ENCODE peak calls at places on chromosomes 11 and 22, in ten cellular contexts. L is heart left ventricle; I is hepatocyte; Y is CD8-positive, alpha-beta memory T cell; F is fibroblast of lung; Q is stomach; B is neural progenitor cell; E is Peyer's patch; P is effector memory CD4-positive, alpha-beta T cell; W is epithelial cell of prostate. V is an unnamed sample.

GRCh38 chr11:39239553-39239952 is 2219.9 kb downstream of the LRRC4C start:
- DNase-seq in L (no peak), I (no peak), Y (no peak), F (no peak), Q (no peak), B (no peak), E (no peak), P (no peak), W (no peak), V (no peak)

GRCh38 chr11:102763440-102763839 is 17.0 kb downstream of the MMP10 start:
- DNase-seq in L (no peak), I (no peak), Y (no peak), F (peak), Q (no peak), B (no peak), E (no peak), P (no peak), W (no peak), V (no peak)

GRCh38 chr22:26168934-26169311 is 339 bp upstream of the SEZ6L start:
- DNase-seq in L (peak), I (peak), Y (no peak), F (peak), Q (no peak), B (no peak), E (no peak), P (no peak), W (no peak), V (peak)

GRCh38 chr11:119369035-119369925 is 12.2 kb downstream of the USP2 start:
- DNase-seq in L (peak), I (peak), Y (no peak), F (no peak), Q (no peak), B (no peak), E (peak), P (no peak), W (no peak), V (no peak)

GRCh38 chr11:103659138-103659734 is 377.2 kb upstream of the DDI1 start:
- DNase-seq in L (no peak), I (no peak), Y (no peak), F (peak), Q (no peak), B (peak), E (no peak), P (no peak), W (no peak), V (no peak)

GRCh38 chr11:71474141-71474770 is 21.3 kb downstream of the NADSYN1 start:
- DNase-seq in L (no peak), I (no peak), Y (peak), F (no peak), Q (no peak), B (no peak), E (no peak), P (no peak), W (no peak), V (no peak)

GRCh38 chr11:64856382-64857227 is 12.2 kb upstream of the CDC42BPG start:
- DNase-seq in L (no peak), I (peak), Y (no peak), F (peak), Q (peak), B (no peak), E (peak), P (no peak), W (no peak), V (peak)

GRCh38 chr11:128939591-128939990 is 3.1 kb downstream of the TP53AIP1 start:
- DNase-seq in L (no peak), I (no peak), Y (no peak), F (no peak), Q (no peak), B (no peak), E (no peak), P (no peak), W (no peak), V (no peak)

GRCh38 chr22:50684986-50685385 is 12.4 kb downstream of the SHANK3 start:
- DNase-seq in L (no peak), I (peak), Y (no peak), F (peak), Q (peak), B (peak), E (peak), P (no peak), W (no peak), V (no peak)

GRCh38 chr11:67052891-67053290 is 3.8 kb upstream of the RHOD start:
- DNase-seq in L (no peak), I (no peak), Y (no peak), F (no peak), Q (no peak), B (no peak), E (no peak), P (no peak), W (no peak), V (peak)

GRCh38 chr11:69658606-69659450 is 16.3 kb downstream of the LTO1 start:
- DNase-seq in L (no peak), I (no peak), Y (peak), F (no peak), Q (no peak), B (no peak), E (no peak), P (no peak), W (no peak), V (peak)

GRCh38 chr11:13222285-13222684 is 55.3 kb upstream of the BMAL1 start:
- DNase-seq in L (no peak), I (no peak), Y (no peak), F (peak), Q (no peak), B (peak), E (no peak), P (no peak), W (no peak), V (no peak)

GRCh38 chr11:61303725-61304124 is 8.6 kb upstream of the VWCE start:
- DNase-seq in L (no peak), I (no peak), Y (no peak), F (no peak), Q (no peak), B (no peak), E (no peak), P (no peak), W (no peak), V (no peak)

GRCh38 chr22:49872347-49872746 is 18.7 kb downstream of the ZBED4 start:
- DNase-seq in L (no peak), I (no peak), Y (no peak), F (no peak), Q (no peak), B (no peak), E (no peak), P (no peak), W (no peak), V (no peak)

GRCh38 chr22:26161746-26162145 is 7.5 kb upstream of the SEZ6L start:
- DNase-seq in L (no peak), I (no peak), Y (no peak), F (no peak), Q (no peak), B (no peak), E (no peak), P (no peak), W (no peak), V (no peak)

GRCh38 chr11:33802414-33802950 is 28.2 kb upstream of the FBXO3 start:
- DNase-seq in L (peak), I (peak), Y (no peak), F (peak), Q (peak), B (peak), E (no peak), P (no peak), W (peak), V (peak)

GRCh38 chr11:10490398-10491232 is 35.6 kb downstream of the AMPD3 start:
- DNase-seq in L (peak), I (peak), Y (no peak), F (peak), Q (peak), B (peak), E (peak), P (no peak), W (no peak), V (peak)

GRCh38 chr11:86551286-86551685 is 121.1 kb downstream of the ME3 start:
- DNase-seq in L (no peak), I (peak), Y (no peak), F (peak), Q (no peak), B (no peak), E (no peak), P (no peak), W (peak), V (no peak)

GRCh38 chr11:85459304-85459703 is 167.8 kb downstream of the DLG2 start:
- DNase-seq in L (no peak), I (no peak), Y (no peak), F (no peak), Q (no peak), B (no peak), E (no peak), P (no peak), W (no peak), V (no peak)

GRCh38 chr22:35631597-35631996 is 14.5 kb upstream of the MB start:
- DNase-seq in L (no peak), I (peak), Y (no peak), F (no peak), Q (peak), B (no peak), E (peak), P (no peak), W (no peak), V (no peak)

GRCh38 chr11:45887587-45887986 is 2.1 kb downstream of the MAPK8IP1 start:
- DNase-seq in L (no peak), I (no peak), Y (no peak), F (no peak), Q (no peak), B (no peak), E (no peak), P (no peak), W (no peak), V (no peak)

GRCh38 chr22:39565414-39565944 is 5.1 kb upstream of the CACNA1I start:
- DNase-seq in L (no peak), I (no peak), Y (no peak), F (no peak), Q (no peak), B (no peak), E (no peak), P (no peak), W (no peak), V (no peak)

GRCh38 chr22:44522526-44523170 is 24.6 kb upstream of the RTL6 start:
- DNase-seq in L (no peak), I (no peak), Y (no peak), F (no peak), Q (no peak), B (no peak), E (no peak), P (no peak), W (no peak), V (no peak)

GRCh38 chr22:19042285-19043110 is 79.7 kb downstream of the DGCR2 start:
- DNase-seq in L (peak), I (no peak), Y (no peak), F (no peak), Q (no peak), B (no peak), E (peak), P (no peak), W (no peak), V (no peak)

GRCh38 chr22:17862646-17863181 is 88.4 kb upstream of the BID start:
- DNase-seq in L (no peak), I (no peak), Y (no peak), F (peak), Q (no peak), B (no peak), E (no peak), P (no peak), W (no peak), V (no peak)

GRCh38 chr11:17917556-17917955 is 95.3 kb downstream of the SERGEF start:
- DNase-seq in L (no peak), I (no peak), Y (no peak), F (peak), Q (no peak), B (no peak), E (no peak), P (no peak), W (peak), V (no peak)

GRCh38 chr11:62020661-62021060 is 53.2 kb upstream of the FTH1 start:
- DNase-seq in L (no peak), I (no peak), Y (no peak), F (no peak), Q (no peak), B (no peak), E (no peak), P (no peak), W (no peak), V (no peak)

DNA sequence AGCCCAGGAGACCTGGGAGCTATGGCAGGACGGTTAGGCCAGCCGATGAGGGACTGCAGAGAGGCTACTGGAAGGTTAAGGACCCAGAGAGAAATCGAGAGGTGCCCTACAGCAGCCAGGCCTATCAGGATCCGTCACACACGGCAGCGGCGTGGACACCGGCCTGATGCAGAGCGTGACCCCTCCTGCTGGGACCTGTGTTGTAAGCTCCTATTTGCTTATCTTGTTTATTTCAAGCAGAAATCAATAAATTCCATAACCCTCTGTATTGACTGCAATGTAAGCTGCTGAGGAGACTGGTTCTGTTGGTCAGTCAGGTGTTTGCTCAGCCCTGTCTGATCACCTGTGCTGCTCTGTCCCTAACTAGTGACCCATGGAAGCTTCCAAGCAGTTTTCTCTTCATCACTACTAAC is 39.9 kb downstream of the PPP2R1B start:
- DNase-seq in L (no peak), I (no peak), Y (no peak), F (no peak), Q (no peak), B (no peak), E (no peak), P (no peak), W (no peak), V (no peak)
- H3K27ac ChIP-seq in L (no peak), I (no peak), Y (no peak), F (no peak), Q (no peak), B (no peak), E (no peak), P (no peak), W (no peak), V (no peak)

DNA sequence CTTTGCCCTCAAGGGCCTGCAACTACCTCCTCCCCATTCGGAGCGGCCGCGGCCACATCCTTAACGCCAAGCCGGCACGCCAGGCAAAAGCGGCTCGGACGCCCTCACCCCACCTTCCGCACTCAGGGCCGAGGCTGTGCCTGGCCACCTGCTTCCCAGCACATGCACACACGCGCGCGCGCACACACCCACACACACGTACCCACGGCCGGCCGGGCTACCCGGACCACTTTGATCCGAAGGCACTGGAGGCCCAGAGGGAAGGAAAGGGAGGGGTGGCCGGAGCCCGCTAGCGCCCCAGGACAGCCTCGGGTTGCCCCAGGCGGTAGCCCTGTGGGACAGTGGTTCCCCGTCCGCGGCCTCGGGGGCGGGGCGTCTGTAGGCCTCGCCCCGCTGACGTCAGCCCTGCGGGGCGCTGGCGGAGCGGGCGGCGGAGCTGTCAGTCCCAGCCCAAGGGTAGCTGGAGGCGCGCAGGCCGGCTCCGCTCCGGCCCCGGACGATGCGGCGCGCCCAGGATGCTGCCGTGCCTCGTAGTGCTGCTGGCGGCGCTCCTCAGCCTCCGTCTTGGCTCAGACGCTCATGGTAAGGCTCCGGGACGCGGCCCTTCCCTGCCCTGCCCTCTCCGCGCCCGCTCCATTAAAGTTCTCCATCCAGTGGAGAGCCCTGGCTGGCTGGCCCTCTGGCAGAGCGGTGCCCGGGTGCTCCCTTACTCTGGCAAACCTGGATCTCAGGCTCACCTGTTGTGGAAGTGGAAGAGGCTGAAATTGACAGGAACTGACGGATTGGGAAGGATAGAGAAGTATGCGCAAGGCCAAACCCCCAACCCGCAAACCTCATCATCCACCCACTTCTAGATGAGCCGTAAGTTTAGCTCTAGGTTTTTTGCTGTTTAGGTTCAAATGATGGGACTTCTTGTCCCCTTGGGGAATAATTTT is at the start of gene IL10RA:
- DNase-seq in L (peak), I (peak), Y (peak), F (peak), Q (peak), B (peak), E (peak), P (peak), W (no peak), V (peak)
- H3K27ac ChIP-seq in L (peak), I (no peak), Y (peak), F (no peak), Q (peak), B (no peak), E (peak), P (peak), W (no peak), V (peak)

DNA sequence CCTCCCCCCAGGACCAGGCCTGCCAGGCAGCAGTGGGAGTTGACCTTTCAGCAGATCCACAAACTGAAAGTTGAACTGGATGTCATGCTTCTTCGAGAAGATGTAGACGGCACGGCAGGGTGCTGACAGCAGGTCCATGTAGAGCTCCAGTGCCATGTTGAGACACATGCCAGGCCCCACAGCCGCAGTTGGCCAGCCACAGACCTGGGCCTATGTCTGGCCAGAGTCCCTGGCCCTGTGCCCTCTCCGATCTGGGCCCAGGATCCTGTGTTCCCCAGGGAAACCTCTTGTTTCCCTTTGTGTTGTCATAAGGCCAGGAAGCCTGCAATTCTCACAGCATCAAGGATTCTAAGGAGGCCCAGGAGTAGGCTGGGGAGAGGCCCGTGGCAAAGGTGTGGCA is at the start of gene GSTT4:
- DNase-seq in L (peak), I (no peak), Y (no peak), F (no peak), Q (peak), B (no peak), E (no peak), P (no peak), W (no peak), V (peak)
- H3K27ac ChIP-seq in L (peak), I (no peak), Y (no peak), F (no peak), Q (no peak), B (no peak), E (no peak), P (no peak), W (no peak), V (no peak)

DNA sequence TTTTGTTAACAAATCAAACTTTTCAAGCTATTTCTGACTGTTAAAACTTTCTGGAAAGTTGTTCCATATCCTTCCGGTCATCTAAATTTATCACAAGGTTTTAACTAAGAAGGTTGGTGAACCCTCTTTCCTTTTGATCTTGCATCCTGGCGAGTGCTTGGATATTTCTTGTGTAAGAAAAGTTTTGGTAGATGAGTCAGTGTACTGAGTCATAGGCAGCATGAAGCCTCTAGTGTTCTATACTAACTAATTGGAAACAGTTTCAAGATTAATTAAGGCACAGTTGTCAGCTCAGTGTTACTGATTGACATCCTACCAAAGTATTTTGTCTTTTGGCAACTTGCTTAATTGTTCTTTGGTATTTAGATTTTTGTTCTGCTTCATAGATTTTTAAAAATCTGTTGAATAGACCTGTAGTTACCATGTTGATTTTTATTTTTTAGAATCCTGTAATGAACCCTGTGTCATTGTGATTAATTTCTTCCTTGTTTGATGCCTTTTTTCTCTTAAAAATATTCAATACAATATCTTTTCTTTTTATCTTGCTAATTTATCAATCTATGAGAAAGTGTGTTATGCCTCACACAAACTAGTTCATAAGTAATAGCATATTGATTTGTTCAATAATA is 38.0 kb downstream of the METTL15 start:
- DNase-seq in L (no peak), I (peak), Y (no peak), F (peak), Q (no peak), B (peak), E (no peak), P (no peak), W (peak), V (no peak)
- H3K27ac ChIP-seq in L (no peak), I (no peak), Y (no peak), F (peak), Q (no peak), B (peak), E (no peak), P (no peak), W (peak), V (no peak)

DNA sequence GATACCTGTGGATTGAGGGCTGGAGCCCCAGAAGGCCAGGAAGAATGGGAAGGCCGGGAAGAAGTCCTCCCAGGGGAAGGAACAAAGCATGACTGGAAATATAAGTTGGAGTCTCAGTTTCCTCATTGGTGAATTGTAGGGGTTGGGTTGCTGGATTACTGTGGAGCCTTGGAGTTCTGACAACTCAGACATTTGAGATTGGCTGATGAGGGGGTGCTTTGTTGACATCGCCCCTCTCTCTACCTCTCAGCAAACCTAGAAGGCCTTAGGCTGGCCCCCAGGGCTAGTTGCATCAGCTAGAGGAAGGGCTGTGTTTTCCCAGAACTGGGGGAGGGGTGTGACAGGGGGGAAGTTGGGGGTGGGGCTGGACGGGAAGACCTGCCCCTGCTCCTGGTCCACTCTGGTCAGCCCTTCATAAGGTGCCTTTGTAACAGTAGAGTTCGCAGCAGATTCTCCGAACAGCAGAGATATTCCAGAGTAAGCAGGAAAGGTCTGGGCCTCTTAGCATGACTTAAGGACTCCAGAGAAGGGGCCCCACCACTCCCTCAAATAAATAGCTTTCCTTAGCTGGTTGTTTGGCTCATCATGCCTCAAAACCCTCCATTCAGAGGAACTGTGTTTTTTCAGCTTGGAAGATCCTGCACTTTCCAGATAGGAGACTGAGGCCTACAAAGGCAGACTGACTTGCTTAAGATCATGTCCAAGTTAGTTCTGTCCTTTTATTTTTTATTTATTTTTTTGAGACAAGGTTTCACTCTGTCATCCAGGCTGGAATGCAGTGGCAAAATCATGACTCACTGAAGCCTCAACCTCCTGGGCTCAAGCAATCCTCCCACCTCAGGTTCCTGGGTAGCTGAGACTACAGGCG is 12.5 kb upstream of the THRSP start:
- DNase-seq in L (no peak), I (peak), Y (no peak), F (peak), Q (no peak), B (no peak), E (no peak), P (no peak), W (peak), V (no peak)
- H3K27ac ChIP-seq in L (no peak), I (peak), Y (peak), F (peak), Q (no peak), B (no peak), E (no peak), P (no peak), W (peak), V (no peak)

GRCh38 chr11:9090488-9091043 is 833 bp downstream of the SCUBE2 start:
- DNase-seq in L (no peak), I (no peak), Y (no peak), F (no peak), Q (no peak), B (peak), E (no peak), P (no peak), W (no peak), V (no peak)
- H3K27ac ChIP-seq in L (no peak), I (no peak), Y (no peak), F (no peak), Q (peak), B (no peak), E (no peak), P (no peak), W (no peak), V (no peak)

GRCh38 chr11:99432677-99433076 is 411.9 kb downstream of the CNTN5 start:
- DNase-seq in L (no peak), I (no peak), Y (no peak), F (no peak), Q (no peak), B (no peak), E (no peak), P (no peak), W (no peak), V (no peak)
- H3K27ac ChIP-seq in L (no peak), I (no peak), Y (no peak), F (no peak), Q (no peak), B (no peak), E (no peak), P (no peak), W (no peak), V (no peak)